ENCODE peak calls at places on chromosomes 5 and 9, in six cellular contexts. S is immature natural killer cell, U is GM10248, X is NCI-H1092, N is iris pigment epithelial cell, O is GM19239. Q is an unnamed sample.

GRCh38 chr9:107975426-107976010 is 485.9 kb upstream of the KLF4 start:
- DNase-seq in S (no peak), U (no peak), X (no peak), N (no peak), O (no peak), Q (no peak)

GRCh38 chr9:109640232-109641078 is 139.5 kb upstream of the PALM2AKAP2 start:
- DNase-seq in S (no peak), U (no peak), X (peak), N (peak), O (no peak), Q (no peak)

GRCh38 chr5:27815061-27815460 is 776.7 kb upstream of the CDH9 start:
- DNase-seq in S (no peak), U (no peak), X (no peak), N (no peak), O (no peak), Q (no peak)

GRCh38 chr5:75909223-75909622 is 174.0 kb upstream of the SV2C start:
- DNase-seq in S (no peak), U (no peak), X (no peak), N (no peak), O (no peak), Q (no peak)

GRCh38 chr5:94245608-94246007 is 372.8 kb downstream of the KIAA0825 start:
- DNase-seq in S (no peak), U (no peak), X (no peak), N (no peak), O (no peak), Q (no peak)

GRCh38 chr9:16133556-16134227 is 580.8 kb downstream of the CCDC171 start:
- DNase-seq in S (peak), U (peak), X (peak), N (peak), O (peak), Q (peak)

GRCh38 chr5:100789641-100790160 is 113.4 kb downstream of the ST8SIA4 start:
- DNase-seq in S (no peak), U (no peak), X (no peak), N (no peak), O (no peak), Q (no peak)

GRCh38 chr5:109907751-109908150 is 218.0 kb downstream of the MAN2A1 start:
- DNase-seq in S (no peak), U (no peak), X (no peak), N (peak), O (no peak), Q (no peak)

GRCh38 chr5:124302504-124302903 is 443.9 kb downstream of the ZNF608 start:
- DNase-seq in S (no peak), U (no peak), X (no peak), N (peak), O (no peak), Q (no peak)

GRCh38 chr5:104189031-104189430 is 626.4 kb upstream of the NUDT12 start:
- DNase-seq in S (no peak), U (no peak), X (no peak), N (peak), O (no peak), Q (no peak)